ENCODE peak calls at places on chromosome 5, in seven cellular contexts. One of them, this sample, is unnamed.

GRCh38 chr5:41600738-41601137 is 90.3 kb upstream of the PLCXD3 start:
- DNase-seq in body of pancreas: no peak
- DNase-seq in ovary: no peak
- DNase-seq in stomach: no peak
- DNase-seq in transverse colon: no peak
- DNase-seq in HepG2: no peak
- DNase-seq in heart left ventricle: no peak
- DNase-seq in this sample: no peak

GRCh38 chr5:5658226-5658625 is 235.7 kb downstream of the ICE1 start:
- DNase-seq in body of pancreas: no peak
- DNase-seq in ovary: no peak
- DNase-seq in stomach: no peak
- DNase-seq in transverse colon: peak
- DNase-seq in HepG2: no peak
- DNase-seq in heart left ventricle: peak
- DNase-seq in this sample: peak

GRCh38 chr5:130549884-130550552 is 615.0 kb downstream of the HINT1 start:
- DNase-seq in body of pancreas: peak
- DNase-seq in ovary: no peak
- DNase-seq in stomach: no peak
- DNase-seq in transverse colon: no peak
- DNase-seq in HepG2: peak
- DNase-seq in heart left ventricle: no peak
- DNase-seq in this sample: no peak

GRCh38 chr5:178453224-178453623 is 137.0 kb downstream of the COL23A1 start:
- DNase-seq in body of pancreas: no peak
- DNase-seq in ovary: no peak
- DNase-seq in stomach: peak
- DNase-seq in transverse colon: no peak
- DNase-seq in HepG2: no peak
- DNase-seq in heart left ventricle: no peak
- DNase-seq in this sample: no peak

GRCh38 chr5:104431946-104432345 is 869.4 kb upstream of the NUDT12 start:
- DNase-seq in body of pancreas: no peak
- DNase-seq in ovary: no peak
- DNase-seq in stomach: no peak
- DNase-seq in transverse colon: no peak
- DNase-seq in HepG2: no peak
- DNase-seq in heart left ventricle: no peak
- DNase-seq in this sample: no peak

GRCh38 chr5:171422495-171422894 is 3.0 kb downstream of the FGF18 start:
- DNase-seq in body of pancreas: no peak
- DNase-seq in ovary: no peak
- DNase-seq in stomach: peak
- DNase-seq in transverse colon: no peak
- DNase-seq in HepG2: no peak
- DNase-seq in heart left ventricle: no peak
- DNase-seq in this sample: no peak

GRCh38 chr5:1948111-1948510 is 65.4 kb upstream of the IRX4 start:
- DNase-seq in body of pancreas: no peak
- DNase-seq in ovary: no peak
- DNase-seq in stomach: no peak
- DNase-seq in transverse colon: no peak
- DNase-seq in HepG2: no peak
- DNase-seq in heart left ventricle: no peak
- DNase-seq in this sample: no peak

GRCh38 chr5:10601246-10602030 is 37.6 kb downstream of the ANKRD33B start:
- DNase-seq in body of pancreas: peak
- DNase-seq in ovary: peak
- DNase-seq in stomach: peak
- DNase-seq in transverse colon: peak
- DNase-seq in HepG2: peak
- DNase-seq in heart left ventricle: peak
- DNase-seq in this sample: peak

GRCh38 chr5:33049298-33049697 is 338.2 kb downstream of the NPR3 start:
- DNase-seq in body of pancreas: no peak
- DNase-seq in ovary: no peak
- DNase-seq in stomach: no peak
- DNase-seq in transverse colon: no peak
- DNase-seq in HepG2: no peak
- DNase-seq in heart left ventricle: no peak
- DNase-seq in this sample: no peak

GRCh38 chr5:158925314-158925713 is 174.4 kb downstream of the EBF1 start:
- DNase-seq in body of pancreas: no peak
- DNase-seq in ovary: no peak
- DNase-seq in stomach: no peak
- DNase-seq in transverse colon: no peak
- DNase-seq in HepG2: no peak
- DNase-seq in heart left ventricle: no peak
- DNase-seq in this sample: no peak
- H3K27ac ChIP-seq in body of pancreas: no peak
- H3K27ac ChIP-seq in ovary: no peak
- H3K27ac ChIP-seq in stomach: no peak
- H3K27ac ChIP-seq in transverse colon: no peak
- H3K27ac ChIP-seq in HepG2: no peak
- H3K27ac ChIP-seq in heart left ventricle: no peak
- H3K27ac ChIP-seq in this sample: no peak

GRCh38 chr5:132215329-132215728 is 12.3 kb downstream of the P4HA2 start:
- DNase-seq in body of pancreas: peak
- DNase-seq in ovary: peak
- DNase-seq in stomach: peak
- DNase-seq in transverse colon: peak
- DNase-seq in HepG2: no peak
- DNase-seq in heart left ventricle: peak
- DNase-seq in this sample: peak
- TF ChIP-seq POLR2A in body of pancreas: peak
- TF ChIP-seq POLR2A in ovary: no peak
- TF ChIP-seq POLR2A in stomach: no peak
- TF ChIP-seq POLR2A in transverse colon: no peak
- TF ChIP-seq POLR2A in HepG2: no peak
- TF ChIP-seq POLR2A in heart left ventricle: no peak
- TF ChIP-seq POLR2A in this sample: no peak

GRCh38 chr5:113082547-113082905 is 105.9 kb downstream of the DCP2 start:
- DNase-seq in body of pancreas: no peak
- DNase-seq in ovary: no peak
- DNase-seq in stomach: no peak
- DNase-seq in transverse colon: no peak
- DNase-seq in HepG2: no peak
- DNase-seq in heart left ventricle: no peak
- DNase-seq in this sample: no peak

GRCh38 chr5:113085084-113085414 is 108.5 kb downstream of the DCP2 start:
- DNase-seq in body of pancreas: no peak
- DNase-seq in ovary: no peak
- DNase-seq in stomach: no peak
- DNase-seq in transverse colon: no peak
- DNase-seq in HepG2: no peak
- DNase-seq in heart left ventricle: no peak
- DNase-seq in this sample: no peak

GRCh38 chr5:113081881-113082546 is 105.4 kb downstream of the DCP2 start:
- DNase-seq in body of pancreas: no peak
- DNase-seq in ovary: no peak
- DNase-seq in stomach: no peak
- DNase-seq in transverse colon: no peak
- DNase-seq in HepG2: no peak
- DNase-seq in heart left ventricle: no peak
- DNase-seq in this sample: peak

GRCh38 chr5:113081091-113081490 is 104.5 kb downstream of the DCP2 start:
- DNase-seq in body of pancreas: no peak
- DNase-seq in ovary: no peak
- DNase-seq in stomach: no peak
- DNase-seq in transverse colon: no peak
- DNase-seq in HepG2: no peak
- DNase-seq in heart left ventricle: no peak
- DNase-seq in this sample: no peak

GRCh38 chr5:113084402-113085083 is 107.9 kb downstream of the DCP2 start:
- DNase-seq in body of pancreas: no peak
- DNase-seq in ovary: no peak
- DNase-seq in stomach: no peak
- DNase-seq in transverse colon: no peak
- DNase-seq in HepG2: no peak
- DNase-seq in heart left ventricle: peak
- DNase-seq in this sample: peak
- TF ChIP-seq CTCF in body of pancreas: peak
- TF ChIP-seq CTCF in ovary: no peak
- TF ChIP-seq CTCF in stomach: no peak
- TF ChIP-seq CTCF in transverse colon: no peak
- TF ChIP-seq CTCF in HepG2: no peak
- TF ChIP-seq CTCF in heart left ventricle: peak
- TF ChIP-seq CTCF in this sample: no peak

DNA sequence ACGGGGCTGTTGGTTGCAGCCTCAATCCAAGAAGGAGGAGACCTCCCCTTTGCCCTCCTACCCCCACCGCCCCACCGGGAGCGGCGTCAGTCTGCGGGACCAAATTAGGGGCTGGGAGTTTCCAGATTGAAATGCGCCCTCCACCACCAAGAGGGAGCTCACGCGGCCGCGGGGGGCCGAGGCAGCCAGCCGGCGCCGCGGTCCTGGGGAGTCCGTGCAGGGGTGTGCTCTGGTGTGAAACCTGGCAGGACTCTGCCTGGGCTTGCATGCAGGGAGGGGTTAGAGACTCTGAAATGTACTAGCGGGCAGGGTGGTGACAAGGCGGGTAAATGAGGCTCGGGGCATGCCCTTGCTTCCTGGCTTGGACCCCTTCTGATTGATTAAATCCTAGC is 989 bp upstream of the FBN2 start:
- DNase-seq in body of pancreas: no peak
- DNase-seq in ovary: no peak
- DNase-seq in stomach: no peak
- DNase-seq in transverse colon: no peak
- DNase-seq in HepG2: no peak
- DNase-seq in heart left ventricle: peak
- DNase-seq in this sample: peak
- H3K27ac ChIP-seq in body of pancreas: no peak
- H3K27ac ChIP-seq in ovary: no peak
- H3K27ac ChIP-seq in stomach: no peak
- H3K27ac ChIP-seq in transverse colon: peak
- H3K27ac ChIP-seq in HepG2: no peak
- H3K27ac ChIP-seq in heart left ventricle: peak
- H3K27ac ChIP-seq in this sample: no peak

GRCh38 chr5:88732862-88733261 is 150.1 kb downstream of the MEF2C start:
- DNase-seq in body of pancreas: no peak
- DNase-seq in ovary: no peak
- DNase-seq in stomach: no peak
- DNase-seq in transverse colon: no peak
- DNase-seq in HepG2: no peak
- DNase-seq in heart left ventricle: no peak
- DNase-seq in this sample: no peak

GRCh38 chr5:88734191-88734640 is 148.8 kb downstream of the MEF2C start:
- DNase-seq in body of pancreas: no peak
- DNase-seq in ovary: no peak
- DNase-seq in stomach: no peak
- DNase-seq in transverse colon: peak
- DNase-seq in HepG2: no peak
- DNase-seq in heart left ventricle: peak
- DNase-seq in this sample: no peak

GRCh38 chr5:88734983-88735382 is 148.0 kb downstream of the MEF2C start:
- DNase-seq in body of pancreas: no peak
- DNase-seq in ovary: no peak
- DNase-seq in stomach: no peak
- DNase-seq in transverse colon: peak
- DNase-seq in HepG2: no peak
- DNase-seq in heart left ventricle: no peak
- DNase-seq in this sample: no peak

GRCh38 chr5:88740604-88741003 is 142.4 kb downstream of the MEF2C start:
- DNase-seq in body of pancreas: no peak
- DNase-seq in ovary: no peak
- DNase-seq in stomach: no peak
- DNase-seq in transverse colon: no peak
- DNase-seq in HepG2: no peak
- DNase-seq in heart left ventricle: no peak
- DNase-seq in this sample: no peak

GRCh38 chr5:88736494-88736893 is 146.5 kb downstream of the MEF2C start:
- DNase-seq in body of pancreas: no peak
- DNase-seq in ovary: no peak
- DNase-seq in stomach: no peak
- DNase-seq in transverse colon: no peak
- DNase-seq in HepG2: no peak
- DNase-seq in heart left ventricle: no peak
- DNase-seq in this sample: no peak
- TF ChIP-seq POLR2A in body of pancreas: no peak
- TF ChIP-seq POLR2A in ovary: no peak
- TF ChIP-seq POLR2A in stomach: no peak
- TF ChIP-seq POLR2A in transverse colon: no peak
- TF ChIP-seq POLR2A in HepG2: no peak
- TF ChIP-seq POLR2A in heart left ventricle: no peak
- TF ChIP-seq POLR2A in this sample: no peak

GRCh38 chr5:123344819-123345426 is 78.3 kb downstream of the CEP120 start:
- DNase-seq in body of pancreas: no peak
- DNase-seq in ovary: peak
- DNase-seq in stomach: no peak
- DNase-seq in transverse colon: no peak
- DNase-seq in HepG2: peak
- DNase-seq in heart left ventricle: no peak
- DNase-seq in this sample: peak
- TF ChIP-seq CTCF in body of pancreas: peak
- TF ChIP-seq CTCF in ovary: peak
- TF ChIP-seq CTCF in stomach: no peak
- TF ChIP-seq CTCF in transverse colon: peak
- TF ChIP-seq CTCF in HepG2: peak
- TF ChIP-seq CTCF in heart left ventricle: peak
- TF ChIP-seq CTCF in this sample: peak

DNA sequence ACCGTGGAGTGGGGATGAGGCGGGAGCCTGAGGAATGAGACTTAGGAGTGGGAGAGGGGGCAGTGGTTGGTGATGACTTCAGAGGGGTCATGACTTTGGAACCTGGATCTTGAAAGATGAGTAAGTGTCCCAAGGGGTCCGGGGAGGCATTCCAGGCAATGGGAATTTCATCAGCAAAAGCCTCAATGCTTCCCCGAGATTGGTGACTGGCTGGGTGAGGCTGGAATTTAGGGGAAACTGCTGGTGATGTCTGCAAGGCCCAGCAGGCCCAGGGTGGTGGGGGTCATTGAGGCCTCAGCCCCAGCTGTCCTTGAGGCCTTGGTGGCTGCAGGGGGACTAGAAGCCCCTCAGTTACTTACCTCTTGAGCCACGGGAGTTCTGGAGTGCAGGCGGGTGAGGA is 7.5 kb downstream of the NDST1 start:
- DNase-seq in body of pancreas: no peak
- DNase-seq in ovary: no peak
- DNase-seq in stomach: no peak
- DNase-seq in transverse colon: no peak
- DNase-seq in HepG2: no peak
- DNase-seq in heart left ventricle: no peak
- DNase-seq in this sample: no peak
- H3K27ac ChIP-seq in body of pancreas: peak
- H3K27ac ChIP-seq in ovary: peak
- H3K27ac ChIP-seq in stomach: peak
- H3K27ac ChIP-seq in transverse colon: peak
- H3K27ac ChIP-seq in HepG2: peak
- H3K27ac ChIP-seq in heart left ventricle: peak
- H3K27ac ChIP-seq in this sample: peak

GRCh38 chr5:112163435-112163834 is 255.6 kb downstream of the EPB41L4A start:
- DNase-seq in body of pancreas: no peak
- DNase-seq in ovary: no peak
- DNase-seq in stomach: no peak
- DNase-seq in transverse colon: no peak
- DNase-seq in HepG2: no peak
- DNase-seq in heart left ventricle: no peak
- DNase-seq in this sample: no peak
- TF ChIP-seq POLR2A in body of pancreas: no peak
- TF ChIP-seq POLR2A in ovary: no peak
- TF ChIP-seq POLR2A in stomach: no peak
- TF ChIP-seq POLR2A in transverse colon: no peak
- TF ChIP-seq POLR2A in HepG2: peak
- TF ChIP-seq POLR2A in heart left ventricle: no peak
- TF ChIP-seq POLR2A in this sample: no peak